ENCODE peak calls at places on chromosomes 4 and X, in four cellular contexts. One of them, this sample, is unnamed. For H3K9me3, the result is how much of the 10 kb centered on the place peaks cover.

GRCh38 chr4:55337944-55338343 is 8.1 kb upstream of the SRD5A3 start:
- DNase-seq in colonic mucosa: no peak
- DNase-seq in NT2/D1: no peak
- DNase-seq in fibroblast of lung: no peak
- DNase-seq in this sample: no peak

GRCh38 chrX:46375831-46376230 is 169.4 kb downstream of the ZNF674 start:
- DNase-seq in colonic mucosa: no peak
- DNase-seq in NT2/D1: no peak
- DNase-seq in fibroblast of lung: no peak
- DNase-seq in this sample: no peak

GRCh38 chrX:133838761-133839676 is 146.4 kb downstream of the GPC3 start:
- DNase-seq in colonic mucosa: peak
- DNase-seq in NT2/D1: peak
- DNase-seq in fibroblast of lung: peak
- DNase-seq in this sample: no peak

GRCh38 chr4:25723409-25723808 is 67.8 kb downstream of the SLC34A2 start:
- DNase-seq in colonic mucosa: no peak
- DNase-seq in NT2/D1: no peak
- DNase-seq in fibroblast of lung: no peak
- DNase-seq in this sample: no peak

GRCh38 chr4:82886145-82886942 is 4.6 kb downstream of the SEC31A start:
- DNase-seq in colonic mucosa: no peak
- DNase-seq in NT2/D1: no peak
- DNase-seq in fibroblast of lung: no peak
- DNase-seq in this sample: no peak

GRCh38 chrX:110420771-110421498 is 62.3 kb downstream of the RTL9 start:
- DNase-seq in colonic mucosa: no peak
- DNase-seq in NT2/D1: no peak
- DNase-seq in fibroblast of lung: no peak
- DNase-seq in this sample: no peak

GRCh38 chr4:13160906-13161305 is 323.2 kb downstream of the RAB28 start:
- DNase-seq in colonic mucosa: no peak
- DNase-seq in NT2/D1: no peak
- DNase-seq in fibroblast of lung: peak
- DNase-seq in this sample: no peak

GRCh38 chrX:23552289-23552688 is 115.0 kb upstream of the PRDX4 start:
- DNase-seq in colonic mucosa: no peak
- DNase-seq in NT2/D1: no peak
- DNase-seq in fibroblast of lung: no peak
- DNase-seq in this sample: no peak

GRCh38 chr4:154450971-154451370 is 40.6 kb downstream of the DCHS2 start:
- DNase-seq in colonic mucosa: no peak
- DNase-seq in NT2/D1: no peak
- DNase-seq in fibroblast of lung: no peak
- DNase-seq in this sample: no peak

GRCh38 chrX:68832101-68832416 is 3.2 kb downstream of the EFNB1 start:
- DNase-seq in colonic mucosa: peak
- DNase-seq in NT2/D1: no peak
- DNase-seq in fibroblast of lung: peak
- DNase-seq in this sample: no peak

GRCh38 chrX:22559506-22559905 is 286.8 kb downstream of the CBLL2 start:
- DNase-seq in colonic mucosa: no peak
- DNase-seq in NT2/D1: no peak
- DNase-seq in fibroblast of lung: peak
- DNase-seq in this sample: no peak

GRCh38 chr4:2083116-2083825 is 24.1 kb downstream of the NAT8L start:
- DNase-seq in colonic mucosa: peak
- DNase-seq in NT2/D1: no peak
- DNase-seq in fibroblast of lung: no peak
- DNase-seq in this sample: no peak

GRCh38 chrX:10622197-10622596 is 1.8 kb upstream of the MID1 start:
- DNase-seq in colonic mucosa: no peak
- DNase-seq in NT2/D1: no peak
- DNase-seq in fibroblast of lung: no peak
- DNase-seq in this sample: no peak

GRCh38 chr4:111675746-111676145 is 469.5 kb upstream of the FAM241A start:
- DNase-seq in colonic mucosa: no peak
- DNase-seq in NT2/D1: no peak
- DNase-seq in fibroblast of lung: no peak
- DNase-seq in this sample: no peak

GRCh38 chr4:94517492-94517891 is 65.8 kb downstream of the PDLIM5 start:
- DNase-seq in colonic mucosa: no peak
- DNase-seq in NT2/D1: no peak
- DNase-seq in fibroblast of lung: no peak
- DNase-seq in this sample: no peak

GRCh38 chrX:125004799-125005198 is 314.9 kb upstream of the TEX13C start:
- DNase-seq in colonic mucosa: no peak
- DNase-seq in NT2/D1: no peak
- DNase-seq in fibroblast of lung: no peak
- DNase-seq in this sample: no peak

GRCh38 chr4:101593666-101594065 is 196.9 kb upstream of the BANK1 start:
- DNase-seq in colonic mucosa: no peak
- DNase-seq in NT2/D1: no peak
- DNase-seq in fibroblast of lung: no peak
- DNase-seq in this sample: no peak

GRCh38 chrX:93673869-93674271 is at the start of gene FAM133A:
- DNase-seq in colonic mucosa: no peak
- DNase-seq in NT2/D1: no peak
- DNase-seq in fibroblast of lung: peak
- DNase-seq in this sample: no peak

GRCh38 chrX:134949271-134949670 is 41.5 kb upstream of the SMIM10 start:
- DNase-seq in colonic mucosa: no peak
- DNase-seq in NT2/D1: no peak
- DNase-seq in fibroblast of lung: peak
- DNase-seq in this sample: no peak

GRCh38 chrX:2679534-2680485 is 11.3 kb upstream of the CD99 start:
- DNase-seq in colonic mucosa: no peak
- DNase-seq in NT2/D1: no peak
- DNase-seq in fibroblast of lung: peak
- DNase-seq in this sample: no peak

GRCh38 chr4:54077812-54078211 is 13.4 kb upstream of the CHIC2 start:
- DNase-seq in colonic mucosa: no peak
- DNase-seq in NT2/D1: no peak
- DNase-seq in fibroblast of lung: no peak
- DNase-seq in this sample: no peak

GRCh38 chrX:141652315-141652714 is 46.2 kb downstream of the SPANXD start:
- DNase-seq in colonic mucosa: no peak
- DNase-seq in NT2/D1: no peak
- DNase-seq in fibroblast of lung: no peak
- DNase-seq in this sample: peak

GRCh38 chr4:108116423-108117168 is 52.1 kb downstream of the LEF1 start:
- DNase-seq in colonic mucosa: no peak
- DNase-seq in NT2/D1: no peak
- DNase-seq in fibroblast of lung: no peak
- DNase-seq in this sample: no peak

GRCh38 chr4:25321703-25322102 is 9.1 kb downstream of the ZCCHC4 start:
- DNase-seq in colonic mucosa: no peak
- DNase-seq in NT2/D1: no peak
- DNase-seq in fibroblast of lung: no peak
- DNase-seq in this sample: no peak

GRCh38 chr4:185654965-185655554 is 119.8 kb upstream of the PDLIM3 start:
- DNase-seq in colonic mucosa: no peak
- DNase-seq in NT2/D1: no peak
- DNase-seq in fibroblast of lung: no peak
- DNase-seq in this sample: no peak

GRCh38 chrX:75155454-75155829 is 641 bp downstream of the ABCB7 start:
- DNase-seq in colonic mucosa: no peak
- DNase-seq in NT2/D1: no peak
- DNase-seq in fibroblast of lung: peak
- DNase-seq in this sample: no peak

GRCh38 chr4:170399894-170400293 is 310.1 kb upstream of the AADAT start:
- DNase-seq in colonic mucosa: no peak
- DNase-seq in NT2/D1: no peak
- DNase-seq in fibroblast of lung: no peak
- DNase-seq in this sample: no peak

GRCh38 chr4:37892641-37893040 is 1.8 kb downstream of the TBC1D1 start:
- DNase-seq in colonic mucosa: no peak
- DNase-seq in NT2/D1: no peak
- DNase-seq in fibroblast of lung: no peak
- DNase-seq in this sample: no peak

GRCh38 chrX:8345473-8345872 is 119.2 kb upstream of the VCX3B start:
- DNase-seq in colonic mucosa: no peak
- DNase-seq in NT2/D1: no peak
- DNase-seq in fibroblast of lung: no peak
- DNase-seq in this sample: peak

GRCh38 chrX:28639502-28639901 is 52.3 kb downstream of the IL1RAPL1 start:
- DNase-seq in colonic mucosa: no peak
- DNase-seq in NT2/D1: no peak
- DNase-seq in fibroblast of lung: no peak
- DNase-seq in this sample: no peak

GRCh38 chrX:39261446-39262147 is 460.3 kb downstream of the MID1IP1 start:
- DNase-seq in colonic mucosa: no peak
- DNase-seq in NT2/D1: peak
- DNase-seq in fibroblast of lung: peak
- DNase-seq in this sample: peak

GRCh38 chr4:150402968-150403367 is 179.0 kb upstream of the MAB21L2 start:
- DNase-seq in colonic mucosa: peak
- DNase-seq in NT2/D1: no peak
- DNase-seq in fibroblast of lung: peak
- DNase-seq in this sample: no peak

GRCh38 chr4:163568835-163569234 is 74.3 kb downstream of the TMA16 start:
- DNase-seq in colonic mucosa: no peak
- DNase-seq in NT2/D1: no peak
- DNase-seq in fibroblast of lung: no peak
- DNase-seq in this sample: no peak

GRCh38 chrX:123675154-123675553 is 57.7 kb downstream of the THOC2 start:
- DNase-seq in colonic mucosa: no peak
- DNase-seq in NT2/D1: no peak
- DNase-seq in fibroblast of lung: no peak
- DNase-seq in this sample: no peak

GRCh38 chrX:57951666-57952319 is 41.5 kb upstream of the ZXDA start:
- DNase-seq in colonic mucosa: no peak
- DNase-seq in NT2/D1: no peak
- DNase-seq in fibroblast of lung: no peak
- DNase-seq in this sample: no peak

GRCh38 chrX:41863343-41864203 is 59.8 kb downstream of the CASK start:
- DNase-seq in colonic mucosa: no peak
- DNase-seq in NT2/D1: no peak
- DNase-seq in fibroblast of lung: no peak
- DNase-seq in this sample: no peak

GRCh38 chr4:116015549-116015948 is 902.1 kb upstream of the NDST4 start:
- DNase-seq in colonic mucosa: no peak
- DNase-seq in NT2/D1: no peak
- DNase-seq in fibroblast of lung: no peak
- DNase-seq in this sample: no peak

GRCh38 chr4:116020141-116020722 is 906.8 kb upstream of the NDST4 start:
- DNase-seq in colonic mucosa: no peak
- DNase-seq in NT2/D1: no peak
- DNase-seq in fibroblast of lung: no peak
- DNase-seq in this sample: no peak

GRCh38 chr4:116015062-116015461 is 901.6 kb upstream of the NDST4 start:
- DNase-seq in colonic mucosa: no peak
- DNase-seq in NT2/D1: no peak
- DNase-seq in fibroblast of lung: no peak
- DNase-seq in this sample: no peak

GRCh38 chr4:116016201-116016600 is 902.8 kb upstream of the NDST4 start:
- DNase-seq in colonic mucosa: no peak
- DNase-seq in NT2/D1: no peak
- DNase-seq in fibroblast of lung: peak
- DNase-seq in this sample: no peak

DNA sequence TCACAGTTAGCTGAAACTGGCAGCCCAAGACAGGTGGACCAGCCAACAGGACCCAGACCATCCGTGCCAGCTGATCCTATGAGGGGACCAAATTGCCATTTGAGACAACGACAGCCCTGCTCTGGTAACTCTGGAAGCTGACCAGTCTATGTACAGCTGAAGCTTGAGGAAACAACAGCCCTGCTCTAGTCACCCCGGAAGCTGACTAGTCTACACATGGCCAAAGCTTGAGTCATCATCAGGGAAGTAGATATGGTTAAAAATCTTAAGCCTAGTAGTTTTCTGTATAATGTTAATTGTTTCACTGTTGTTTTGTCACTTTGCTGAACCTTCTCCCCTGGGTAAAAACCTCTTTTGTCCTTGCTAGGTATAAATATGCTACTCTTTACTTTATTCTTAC is 905.4 kb upstream of the NDST4 start:
- DNase-seq in colonic mucosa: no peak
- DNase-seq in NT2/D1: no peak
- DNase-seq in fibroblast of lung: no peak
- DNase-seq in this sample: no peak
- H3K9me3 ChIP-seq in colonic mucosa: under half
- H3K9me3 ChIP-seq in NT2/D1: under half
- H3K9me3 ChIP-seq in fibroblast of lung: under half
- H3K9me3 ChIP-seq in this sample: under half

GRCh38 chr4:121724671-121725070 is 27.9 kb upstream of the ANXA5 start:
- DNase-seq in colonic mucosa: no peak
- DNase-seq in NT2/D1: no peak
- DNase-seq in fibroblast of lung: no peak
- DNase-seq in this sample: no peak

GRCh38 chr4:121728798-121729226 is 32.0 kb upstream of the ANXA5 start:
- DNase-seq in colonic mucosa: no peak
- DNase-seq in NT2/D1: no peak
- DNase-seq in fibroblast of lung: peak
- DNase-seq in this sample: no peak

GRCh38 chr4:121728066-121728465 is 31.3 kb upstream of the ANXA5 start:
- DNase-seq in colonic mucosa: no peak
- DNase-seq in NT2/D1: no peak
- DNase-seq in fibroblast of lung: peak
- DNase-seq in this sample: no peak

GRCh38 chr4:121721700-121722099 is 24.9 kb upstream of the ANXA5 start:
- DNase-seq in colonic mucosa: no peak
- DNase-seq in NT2/D1: no peak
- DNase-seq in fibroblast of lung: no peak
- DNase-seq in this sample: no peak

GRCh38 chr4:121726642-121727268 is 30.0 kb upstream of the ANXA5 start:
- DNase-seq in colonic mucosa: no peak
- DNase-seq in NT2/D1: peak
- DNase-seq in fibroblast of lung: peak
- DNase-seq in this sample: no peak
- H3K9ac ChIP-seq in colonic mucosa: no peak
- H3K9ac ChIP-seq in NT2/D1: no peak
- H3K9ac ChIP-seq in fibroblast of lung: no peak
- H3K9ac ChIP-seq in this sample: no peak

GRCh38 chr4:162234595-162234994 is 70.8 kb upstream of the FSTL5 start:
- DNase-seq in colonic mucosa: no peak
- DNase-seq in NT2/D1: no peak
- DNase-seq in fibroblast of lung: no peak
- DNase-seq in this sample: no peak
- H3K9me3 ChIP-seq in colonic mucosa: under half
- H3K9me3 ChIP-seq in NT2/D1: under half
- H3K9me3 ChIP-seq in fibroblast of lung: under half
- H3K9me3 ChIP-seq in this sample: under half

GRCh38 chr4:40990899-40991265 is 223.5 kb downstream of the APBB2 start:
- DNase-seq in colonic mucosa: no peak
- DNase-seq in NT2/D1: no peak
- DNase-seq in fibroblast of lung: no peak
- DNase-seq in this sample: no peak

GRCh38 chr4:40990202-40990898 is 224.0 kb downstream of the APBB2 start:
- DNase-seq in colonic mucosa: no peak
- DNase-seq in NT2/D1: no peak
- DNase-seq in fibroblast of lung: peak
- DNase-seq in this sample: peak

GRCh38 chr4:40992472-40993298 is 221.7 kb downstream of the APBB2 start:
- DNase-seq in colonic mucosa: no peak
- DNase-seq in NT2/D1: no peak
- DNase-seq in fibroblast of lung: peak
- DNase-seq in this sample: peak

GRCh38 chr4:40995850-40996249 is 218.5 kb downstream of the APBB2 start:
- DNase-seq in colonic mucosa: no peak
- DNase-seq in NT2/D1: no peak
- DNase-seq in fibroblast of lung: peak
- DNase-seq in this sample: no peak

GRCh38 chr4:40991908-40992307 is 222.4 kb downstream of the APBB2 start:
- DNase-seq in colonic mucosa: no peak
- DNase-seq in NT2/D1: no peak
- DNase-seq in fibroblast of lung: no peak
- DNase-seq in this sample: no peak
- H3K9ac ChIP-seq in colonic mucosa: no peak
- H3K9ac ChIP-seq in NT2/D1: no peak
- H3K9ac ChIP-seq in fibroblast of lung: no peak
- H3K9ac ChIP-seq in this sample: no peak

This sample was measured in keratinocyte.